ENCODE peak calls at places on chromosomes 4 and X, in five cellular contexts. C is IMR-90, D is neuronal stem cell, E is H1, I is mesenchymal stem cell. R is an unnamed sample.

GRCh38 chr4:13313856-13314255 is 170.3 kb downstream of the RAB28 start:
- DNase-seq in D (no peak), I (no peak), C (no peak), E (no peak), R (no peak)

GRCh38 chr4:39353478-39354177 is 12.5 kb downstream of the RFC1 start:
- DNase-seq in C (peak), I (peak), E (no peak), D (no peak), R (no peak)

GRCh38 chrX:53190363-53190960 is 34.5 kb downstream of the KDM5C start:
- DNase-seq in E (no peak), D (no peak), I (peak), C (no peak), R (peak)

GRCh38 chr4:15691346-15692140 is 9.9 kb downstream of the FAM200B start:
- DNase-seq in C (peak), E (no peak), I (peak), D (no peak), R (no peak)

GRCh38 chr4:52657630-52658501 is 1.2 kb downstream of the USP46 start:
- DNase-seq in I (peak), E (peak), C (peak), D (peak), R (peak)

GRCh38 chr4:152590179-152591031 is 54.5 kb upstream of the FBXW7 start:
- DNase-seq in C (peak), I (peak), E (no peak), D (no peak), R (peak)

GRCh38 chr4:18022572-18023039 is 1.1 kb upstream of the LCORL start:
- DNase-seq in E (no peak), C (peak), I (no peak), D (no peak), R (no peak)

GRCh38 chrX:111869639-111870034 is 6.3 kb upstream of the TRPC5OS start:
- DNase-seq in I (peak), D (peak), C (peak), E (peak), R (peak)

GRCh38 chr4:41456559-41457101 is 81.3 kb upstream of the LIMCH1 start:
- DNase-seq in E (no peak), C (no peak), I (no peak), D (no peak), R (no peak)

GRCh38 chrX:10231461-10231860 is 74.7 kb downstream of the CLCN4 start:
- DNase-seq in D (no peak), C (no peak), I (no peak), E (no peak), R (no peak)

GRCh38 chr4:105304085-105304484 is 157.4 kb downstream of the TET2 start:
- DNase-seq in D (no peak), E (no peak), I (no peak), C (no peak), R (no peak)

GRCh38 chr4:56909083-56909981 is 1.6 kb downstream of the REST start:
- DNase-seq in E (no peak), D (peak), C (peak), I (peak), R (peak)

GRCh38 chr4:61605971-61606370 is 405.8 kb downstream of the ADGRL3 start:
- DNase-seq in D (no peak), E (no peak), I (no peak), C (no peak), R (no peak)

GRCh38 chr4:67770422-67770821 is 16.2 kb upstream of the GNRHR start:
- DNase-seq in E (no peak), D (no peak), C (no peak), I (no peak), R (peak)

GRCh38 chr4:86508436-86508835 is 85.7 kb upstream of the PTPN13 start:
- DNase-seq in E (no peak), D (no peak), C (peak), I (peak), R (no peak)

GRCh38 chr4:84455697-84456096 is 43.4 kb downstream of the NKX6-1 start:
- DNase-seq in E (no peak), D (no peak), C (no peak), I (no peak), R (peak)

GRCh38 chr4:82047731-82048130 is 326.1 kb downstream of the HNRNPD start:
- DNase-seq in D (no peak), I (no peak), C (no peak), E (no peak), R (no peak)

GRCh38 chr4:151039733-151040132 is 24.6 kb upstream of the LRBA start:
- DNase-seq in E (no peak), C (no peak), D (no peak), I (no peak), R (no peak)

GRCh38 chr4:177632481-177632880 is 190.2 kb upstream of the AGA start:
- DNase-seq in E (no peak), C (no peak), I (no peak), D (no peak), R (peak)

GRCh38 chr4:53767503-53767902 is 176.2 kb upstream of the LNX1 start:
- DNase-seq in E (no peak), D (no peak), I (no peak), C (no peak), R (no peak)

GRCh38 chr4:71095141-71095939 is 101.9 kb downstream of the DCK start:
- DNase-seq in I (peak), E (no peak), D (no peak), C (no peak), R (no peak)

GRCh38 chrX:130083107-130083490 is 27.2 kb downstream of the ELF4 start:
- DNase-seq in C (no peak), D (no peak), E (no peak), I (no peak), R (peak)

GRCh38 chr4:89303177-89303576 is 4.4 kb downstream of the GPRIN3 start:
- DNase-seq in E (no peak), C (no peak), D (no peak), I (peak), R (no peak)

GRCh38 chrX:119802546-119802945 is 11.1 kb upstream of the RPL39 start:
- DNase-seq in D (no peak), I (no peak), E (no peak), C (no peak), R (no peak)

GRCh38 chr4:7042697-7043464 is at the start of gene TADA2B:
- DNase-seq in I (peak), C (peak), D (peak), E (peak), R (peak)
- H4K8ac ChIP-seq in I (peak), C (peak), D (peak), E (peak), R (peak)

DNA sequence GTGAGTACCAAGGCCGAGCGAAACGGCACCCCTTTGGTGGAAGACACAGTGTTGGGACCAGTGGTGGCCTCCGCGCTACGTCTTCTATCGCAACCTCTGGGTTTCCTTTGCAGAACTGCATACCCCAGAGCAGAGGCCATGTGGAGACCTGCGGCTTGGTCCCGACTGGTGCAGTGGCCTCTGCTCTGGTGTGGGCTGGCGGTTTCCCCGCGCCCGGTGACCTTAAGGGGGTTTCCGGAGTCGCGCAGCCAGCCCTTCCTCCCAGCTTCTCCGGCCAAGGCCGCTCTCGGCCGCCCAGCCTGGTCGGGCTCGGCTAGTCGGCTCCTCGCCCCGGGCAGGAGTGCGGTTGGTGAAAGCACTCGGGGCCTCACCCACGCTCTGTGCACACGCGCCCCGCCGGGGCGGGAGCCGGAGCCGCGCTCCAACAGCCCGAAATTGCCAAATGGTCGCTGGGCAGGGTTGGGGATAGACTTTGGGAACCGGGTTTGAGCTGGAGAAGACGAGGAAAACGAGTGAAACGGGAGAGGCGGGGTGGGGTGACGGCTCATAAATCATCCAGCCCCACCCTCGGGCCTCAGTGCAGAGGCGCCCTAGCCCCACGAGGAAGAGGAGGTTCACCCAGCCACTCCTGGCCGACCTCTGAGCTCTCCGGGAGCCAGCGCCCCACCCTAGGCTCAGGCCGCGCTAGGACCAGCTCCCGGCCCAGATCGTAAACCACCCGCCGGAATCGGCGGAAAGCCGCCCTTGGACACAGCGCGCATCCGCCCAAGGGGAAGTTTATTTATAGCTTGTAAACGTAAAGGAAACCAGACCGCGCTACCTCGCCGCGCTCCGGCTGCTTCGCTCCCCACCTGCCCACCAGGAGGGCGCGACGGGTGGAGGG is 84.7 kb downstream of the BCOR start:
- DNase-seq in E (no peak), I (peak), D (no peak), C (peak), R (peak)
- H4K8ac ChIP-seq in E (no peak), I (peak), D (no peak), C (peak), R (no peak)

DNA sequence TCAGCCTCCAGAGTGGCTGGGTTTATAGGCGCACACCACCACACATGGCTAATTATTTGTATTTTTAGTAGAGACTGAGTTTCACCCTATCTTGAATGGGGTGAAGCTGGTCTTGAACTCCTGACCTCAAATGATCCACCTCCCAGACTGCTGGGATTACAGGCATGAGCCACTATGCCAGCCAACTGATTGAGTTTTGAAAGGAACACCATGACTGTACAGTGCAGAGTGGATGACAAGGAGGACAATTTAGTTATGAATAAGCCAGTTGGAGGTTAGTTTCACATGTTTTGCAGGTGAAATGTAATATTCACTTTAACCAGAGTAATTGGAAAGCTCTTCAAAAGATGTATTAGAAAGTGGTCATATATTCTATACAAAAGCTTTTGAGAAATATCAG is 60.8 kb downstream of the PCDH18 start:
- DNase-seq in C (peak), E (no peak), I (no peak), D (no peak), R (no peak)
- H4K8ac ChIP-seq in C (no peak), E (no peak), I (no peak), D (no peak), R (no peak)

DNA sequence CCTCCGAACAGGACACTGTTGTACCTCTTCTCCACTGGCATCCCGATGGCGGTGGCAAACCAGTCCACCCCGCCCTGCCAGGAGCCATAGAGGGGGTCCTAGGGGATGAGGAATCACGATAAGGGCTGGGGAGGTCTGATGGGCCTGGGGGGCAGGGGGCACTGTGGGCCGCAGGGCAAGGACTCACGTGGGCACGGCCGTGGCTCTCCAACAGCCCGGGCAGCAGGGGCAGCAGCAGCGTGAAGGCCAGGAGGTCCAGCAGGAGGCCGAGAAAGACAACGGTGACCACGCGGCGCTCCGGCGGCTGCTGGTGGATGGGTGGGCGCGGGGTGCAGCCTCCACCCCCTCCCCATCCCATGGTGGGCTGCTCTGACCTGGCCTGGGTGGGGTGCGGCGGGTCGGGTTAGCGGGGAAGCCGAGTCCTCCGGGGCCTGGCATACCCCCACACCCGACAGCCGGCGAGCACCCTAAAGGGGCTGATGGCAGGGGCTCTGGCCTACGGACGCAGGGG is 29.6 kb downstream of the NOP14 start:
- DNase-seq in E (no peak), D (no peak), C (no peak), I (no peak), R (no peak)
- H4K8ac ChIP-seq in E (no peak), D (no peak), C (peak), I (peak), R (no peak)

GRCh38 chr4:80036306-80036705 is 36.7 kb downstream of the ANTXR2 start:
- DNase-seq in E (no peak), C (no peak), D (no peak), I (no peak), R (peak)
- H4K8ac ChIP-seq in E (no peak), C (no peak), D (no peak), I (no peak), R (no peak)

GRCh38 chr4:8263397-8263796 is 6.2 kb upstream of the HTRA3 start:
- DNase-seq in E (no peak), C (no peak), I (no peak), D (no peak), R (no peak)

GRCh38 chr4:8261851-8262535 is 7.6 kb upstream of the HTRA3 start:
- DNase-seq in E (no peak), I (peak), D (no peak), C (peak), R (no peak)

GRCh38 chr4:8260656-8261111 is 8.9 kb upstream of the HTRA3 start:
- DNase-seq in D (no peak), I (peak), E (no peak), C (peak), R (peak)

GRCh38 chr4:8264106-8264505 is 5.4 kb upstream of the HTRA3 start:
- DNase-seq in C (no peak), E (no peak), D (no peak), I (no peak), R (no peak)

DNA sequence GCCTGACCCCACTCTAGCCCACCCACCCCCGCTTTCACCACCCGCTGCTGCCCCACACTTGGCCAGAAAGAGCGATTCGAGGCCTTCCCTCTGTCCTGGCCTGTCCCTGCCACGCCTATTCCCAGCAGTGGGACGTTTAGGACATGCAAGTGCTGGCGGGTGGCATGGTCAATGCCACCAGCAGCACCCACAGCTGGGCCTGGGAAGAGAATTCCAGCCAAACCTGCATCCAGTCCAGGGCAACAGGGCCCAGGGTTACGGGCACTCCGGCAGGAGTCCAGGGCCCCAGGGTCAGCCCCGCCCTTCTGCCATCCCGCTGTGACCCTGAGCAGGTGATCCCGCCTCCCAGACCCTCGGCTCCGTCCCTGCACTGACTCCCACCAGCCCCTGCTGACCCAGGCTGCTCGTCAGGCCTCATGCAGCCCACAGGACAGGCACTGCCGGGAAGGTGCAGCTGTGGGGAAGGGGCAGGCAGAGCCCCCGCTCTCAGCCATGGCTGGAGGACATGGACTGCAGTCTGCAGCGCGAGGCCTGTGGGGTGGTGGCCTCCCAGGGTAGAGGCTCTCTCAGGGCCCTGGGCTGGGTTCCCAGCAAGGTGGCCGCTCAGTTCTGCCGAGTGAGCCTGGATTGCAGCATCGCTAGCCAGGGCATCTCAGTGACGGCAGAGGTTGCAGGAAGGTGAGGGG is 6.8 kb upstream of the HTRA3 start:
- DNase-seq in C (no peak), E (no peak), I (no peak), D (no peak), R (no peak)
- H4K8ac ChIP-seq in C (no peak), E (no peak), I (peak), D (no peak), R (no peak)

GRCh38 chrX:374566-374965 is 12.1 kb downstream of the PPP2R3B start:
- DNase-seq in C (peak), D (no peak), E (no peak), I (peak), R (no peak)

GRCh38 chrX:371907-372306 is 14.8 kb downstream of the PPP2R3B start:
- DNase-seq in C (no peak), D (no peak), E (no peak), I (no peak), R (no peak)

GRCh38 chrX:372856-373640 is 13.7 kb downstream of the PPP2R3B start:
- DNase-seq in D (no peak), C (peak), E (no peak), I (peak), R (no peak)

GRCh38 chrX:375181-376036 is 11.3 kb downstream of the PPP2R3B start:
- DNase-seq in D (no peak), I (no peak), E (no peak), C (no peak), R (no peak)

DNA sequence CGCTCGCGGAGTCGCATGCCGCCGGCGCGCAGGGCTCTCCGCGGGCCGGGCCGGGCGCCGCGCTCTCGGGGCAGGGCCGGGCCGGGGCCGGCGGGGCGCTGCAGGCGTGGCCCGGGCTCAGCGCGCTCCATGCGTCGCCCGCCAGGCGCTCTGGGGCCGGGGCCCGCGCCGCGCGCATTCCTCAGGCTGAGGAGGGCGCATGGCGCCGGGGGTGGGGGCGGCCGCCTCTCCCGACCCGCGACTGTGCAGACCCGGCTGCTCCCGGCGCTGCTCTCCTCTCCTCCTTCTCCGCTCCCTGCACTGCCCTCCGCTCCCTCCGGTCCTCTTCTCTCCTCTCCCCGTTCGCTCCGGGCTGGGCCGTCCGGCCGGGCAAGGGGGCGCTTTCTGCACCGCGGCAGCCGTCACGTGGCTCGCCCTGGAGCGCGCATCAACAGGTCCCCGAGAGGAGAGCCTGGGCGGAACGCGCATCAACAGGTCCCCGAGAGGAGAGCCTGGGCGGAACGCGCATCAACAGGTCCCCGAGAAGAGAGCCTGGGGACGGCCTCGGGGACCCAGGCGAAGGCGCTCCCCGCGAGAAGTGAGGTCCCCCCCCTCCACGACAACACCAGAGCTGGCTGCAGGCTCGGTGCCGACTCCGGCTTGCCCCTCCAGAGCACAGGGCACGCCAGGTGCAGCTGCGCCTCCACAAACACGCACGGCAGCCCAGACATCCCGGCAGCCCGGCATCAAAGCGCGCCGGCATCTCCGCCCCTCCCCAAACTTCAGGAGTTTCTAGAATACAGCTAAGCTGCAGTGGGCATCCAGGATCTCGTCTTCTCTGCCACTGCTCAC is 12.9 kb downstream of the PPP2R3B start:
- DNase-seq in D (peak), E (no peak), C (peak), I (peak), R (peak)
- H4K8ac ChIP-seq in D (no peak), E (peak), C (no peak), I (no peak), R (no peak)

GRCh38 chr4:7034262-7035081 is 8.7 kb upstream of the TADA2B start:
- DNase-seq in C (peak), E (no peak), I (peak), D (no peak), R (peak)
- H4K8ac ChIP-seq in C (peak), E (no peak), I (peak), D (peak), R (no peak)

DNA sequence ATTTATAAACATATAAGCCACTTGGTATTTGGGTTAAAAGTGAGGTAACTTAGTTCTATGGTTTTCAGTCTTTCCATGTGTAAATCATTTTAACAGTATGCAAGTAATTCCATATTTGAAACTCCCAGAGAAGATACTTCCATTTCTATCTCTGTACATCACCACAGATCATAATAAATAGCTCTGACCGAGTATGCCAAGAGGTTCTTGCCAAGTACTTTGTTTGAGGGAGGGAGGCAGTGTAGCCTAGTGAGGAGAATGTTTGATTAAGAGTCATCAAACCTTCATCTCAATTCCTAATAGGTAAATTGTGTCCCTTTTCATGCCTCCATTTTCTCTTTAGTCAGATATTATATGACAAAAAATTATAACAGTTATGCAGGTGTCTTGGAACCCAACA is 123.7 kb downstream of the ANK2 start:
- DNase-seq in C (no peak), E (no peak), I (no peak), D (no peak), R (no peak)
- H4K8ac ChIP-seq in C (no peak), E (no peak), I (no peak), D (no peak), R (no peak)

GRCh38 chrX:102659790-102660757 is 8.8 kb downstream of the GPRASP1 start:
- DNase-seq in D (peak), C (peak), I (peak), E (no peak), R (peak)
- H4K8ac ChIP-seq in D (no peak), C (peak), I (peak), E (peak), R (no peak)